ENCODE peak calls at places on chromosomes 1 and 21, in ten cellular contexts. V is cardiac fibroblast, W is fibroblast of mammary gland, N is stomach, B is neural progenitor cell, R is heart left ventricle, C is AG10803, Q is upper lobe of right lung, I is tibial artery, E is adrenal gland. X is an unnamed sample.

GRCh38 chr21:34335316-34335715 is 28.5 kb upstream of the KCNE2 start:
- DNase-seq in V (no peak), W (peak), N (no peak), B (peak), R (no peak), C (peak), Q (no peak), I (no peak), E (no peak), X (no peak)

GRCh38 chr1:22829001-22829989 is 118.7 kb downstream of the EPHB2 start:
- DNase-seq in V (no peak), W (peak), N (no peak), B (peak), R (no peak), C (no peak), Q (no peak), I (no peak), E (no peak), X (peak)

GRCh38 chr1:94684690-94685089 is 135.5 kb upstream of the SLC44A3 start:
- DNase-seq in V (no peak), W (no peak), N (no peak), B (no peak), R (no peak), C (no peak), Q (no peak), I (no peak), E (no peak), X (no peak)

GRCh38 chr1:96722161-96722908 is 751 bp downstream of the PTBP2 start:
- DNase-seq in V (peak), W (peak), N (peak), B (peak), R (peak), C (peak), Q (peak), I (peak), E (peak), X (peak)

GRCh38 chr1:184930645-184931044 is 43.7 kb downstream of the NIBAN1 start:
- DNase-seq in V (no peak), W (no peak), N (no peak), B (no peak), R (no peak), C (no peak), Q (no peak), I (no peak), E (no peak), X (no peak)

GRCh38 chr1:155379180-155379876 is 58.6 kb downstream of the RUSC1 start:
- DNase-seq in V (peak), W (peak), N (no peak), B (no peak), R (no peak), C (peak), Q (no peak), I (no peak), E (no peak), X (no peak)

GRCh38 chr1:94927405-94928175 is 680 bp upstream of the CNN3 start:
- DNase-seq in V (peak), W (peak), N (no peak), B (peak), R (no peak), C (peak), Q (no peak), I (no peak), E (peak), X (no peak)

GRCh38 chr1:43448955-43449707 is 4.6 kb downstream of the HYI start:
- DNase-seq in V (no peak), W (no peak), N (no peak), B (no peak), R (no peak), C (no peak), Q (no peak), I (no peak), E (peak), X (no peak)

GRCh38 chr1:158145173-158145719 is 35.4 kb upstream of the CD1D start:
- DNase-seq in V (peak), W (peak), N (no peak), B (no peak), R (peak), C (peak), Q (no peak), I (no peak), E (peak), X (no peak)

GRCh38 chr1:51519857-51520699 is 1.0 kb upstream of the EPS15 start:
- DNase-seq in V (peak), W (no peak), N (no peak), B (no peak), R (no peak), C (no peak), Q (no peak), I (no peak), E (peak), X (no peak)

GRCh38 chr21:33041981-33042380 is 16.2 kb downstream of the OLIG2 start:
- DNase-seq in V (no peak), W (no peak), N (no peak), B (no peak), R (no peak), C (no peak), Q (no peak), I (no peak), E (no peak), X (no peak)

GRCh38 chr1:41752514-41753170 is 166.1 kb downstream of the HIVEP3 start:
- DNase-seq in V (no peak), W (no peak), N (no peak), B (no peak), R (no peak), C (no peak), Q (no peak), I (no peak), E (no peak), X (no peak)

GRCh38 chr1:197302775-197303174 is 34.7 kb downstream of the CRB1 start:
- DNase-seq in V (peak), W (peak), N (no peak), B (no peak), R (no peak), C (peak), Q (no peak), I (no peak), E (no peak), X (no peak)

GRCh38 chr1:110436635-110437034 is 14.3 kb upstream of the PROK1 start:
- DNase-seq in V (no peak), W (no peak), N (no peak), B (no peak), R (no peak), C (peak), Q (no peak), I (no peak), E (no peak), X (peak)

GRCh38 chr1:22935450-22935849 is 37.2 kb downstream of the LACTBL1 start:
- DNase-seq in V (no peak), W (no peak), N (no peak), B (no peak), R (no peak), C (no peak), Q (no peak), I (peak), E (no peak), X (no peak)

GRCh38 chr1:172143384-172144025 is 277.0 kb upstream of the C1orf105 start:
- DNase-seq in V (peak), W (peak), N (no peak), B (no peak), R (no peak), C (peak), Q (no peak), I (no peak), E (no peak), X (no peak)

GRCh38 chr1:78340006-78340405 is 150.8 kb upstream of the PTGFR start:
- DNase-seq in V (peak), W (peak), N (no peak), B (no peak), R (no peak), C (peak), Q (no peak), I (no peak), E (no peak), X (no peak)

GRCh38 chr1:3670823-3671251 is 18.5 kb downstream of the TP73 start:
- DNase-seq in V (no peak), W (no peak), N (no peak), B (no peak), R (peak), C (no peak), Q (peak), I (peak), E (no peak), X (no peak)

GRCh38 chr1:230356869-230357778 is 69.0 kb downstream of the PGBD5 start:
- DNase-seq in V (no peak), W (no peak), N (no peak), B (no peak), R (no peak), C (no peak), Q (no peak), I (no peak), E (no peak), X (no peak)

GRCh38 chr1:158094571-158094970 is 86.1 kb upstream of the CD1D start:
- DNase-seq in V (no peak), W (no peak), N (no peak), B (no peak), R (no peak), C (no peak), Q (peak), I (no peak), E (no peak), X (no peak)

GRCh38 chr1:1435094-1435903 is at the start of gene VWA1:
- DNase-seq in V (peak), W (peak), N (peak), B (peak), R (peak), C (peak), Q (peak), I (peak), E (peak), X (peak)

GRCh38 chr1:41874350-41874749 is 44.4 kb downstream of the HIVEP3 start:
- DNase-seq in V (no peak), W (no peak), N (no peak), B (peak), R (no peak), C (no peak), Q (no peak), I (no peak), E (no peak), X (no peak)

GRCh38 chr1:76764638-76765572 is 102.4 kb upstream of the ST6GALNAC5 start:
- DNase-seq in V (peak), W (no peak), N (no peak), B (peak), R (peak), C (no peak), Q (no peak), I (no peak), E (no peak), X (no peak)

GRCh38 chr1:181748013-181748412 is 264.7 kb downstream of the CACNA1E start:
- DNase-seq in V (no peak), W (no peak), N (no peak), B (no peak), R (no peak), C (no peak), Q (no peak), I (no peak), E (no peak), X (no peak)

GRCh38 chr1:150528997-150529396 is 13.4 kb downstream of the FALEC start:
- DNase-seq in V (peak), W (peak), N (no peak), B (no peak), R (no peak), C (peak), Q (no peak), I (no peak), E (no peak), X (no peak)

GRCh38 chr1:198523183-198523942 is 17.1 kb downstream of the ATP6V1G3 start:
- DNase-seq in V (no peak), W (no peak), N (no peak), B (no peak), R (no peak), C (no peak), Q (no peak), I (no peak), E (no peak), X (no peak)

GRCh38 chr1:25715888-25716287 is 84.1 kb upstream of the SELENON start:
- DNase-seq in V (no peak), W (no peak), N (no peak), B (no peak), R (no peak), C (no peak), Q (no peak), I (peak), E (no peak), X (no peak)

GRCh38 chr1:190754769-190755168 is 277.1 kb upstream of the BRINP3 start:
- DNase-seq in V (peak), W (peak), N (no peak), B (no peak), R (no peak), C (no peak), Q (no peak), I (no peak), E (no peak), X (no peak)

GRCh38 chr21:16082038-16082816 is 352.4 kb downstream of the USP25 start:
- DNase-seq in V (peak), W (peak), N (no peak), B (peak), R (no peak), C (peak), Q (no peak), I (no peak), E (no peak), X (no peak)

GRCh38 chr1:86775395-86775794 is 71.0 kb downstream of the SH3GLB1 start:
- DNase-seq in V (no peak), W (no peak), N (no peak), B (no peak), R (no peak), C (no peak), Q (no peak), I (no peak), E (no peak), X (no peak)

GRCh38 chr1:10980841-10981727 is 31.4 kb upstream of the TARDBP start:
- DNase-seq in V (peak), W (peak), N (no peak), B (peak), R (peak), C (peak), Q (no peak), I (no peak), E (no peak), X (no peak)

GRCh38 chr1:9198538-9199361 is 35.8 kb upstream of the H6PD start:
- DNase-seq in V (peak), W (peak), N (no peak), B (peak), R (peak), C (peak), Q (no peak), I (peak), E (no peak), X (peak)

GRCh38 chr1:1291023-1291528 is 10.8 kb downstream of the SCNN1D start:
- DNase-seq in V (no peak), W (no peak), N (peak), B (no peak), R (no peak), C (no peak), Q (no peak), I (no peak), E (no peak), X (no peak)

GRCh38 chr1:209657140-209657879 is 5.1 kb upstream of the LAMB3 start:
- DNase-seq in V (peak), W (no peak), N (no peak), B (no peak), R (no peak), C (peak), Q (no peak), I (no peak), E (no peak), X (no peak)

DNA sequence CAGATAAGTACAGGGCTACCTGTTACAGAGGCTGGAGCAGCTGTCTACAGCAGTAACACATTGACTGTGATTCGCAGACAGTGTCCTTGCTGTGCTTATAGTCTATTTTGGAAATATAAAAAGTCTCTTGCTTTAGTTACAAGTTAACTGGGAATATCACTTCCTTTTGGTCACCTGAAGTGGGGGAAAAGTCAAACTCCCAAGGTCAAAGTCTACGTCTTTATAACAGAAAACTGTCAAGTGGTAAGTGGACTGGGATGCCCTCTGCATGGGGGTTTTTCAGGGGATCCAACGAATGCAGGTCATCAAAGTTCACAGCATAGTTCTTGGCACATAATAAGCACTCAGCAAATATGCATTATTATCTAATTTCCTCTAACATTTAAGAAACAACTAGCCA is 55.4 kb downstream of the FAM78B start:
- DNase-seq in V (no peak), W (no peak), N (no peak), B (no peak), R (no peak), C (no peak), Q (no peak), I (no peak), E (no peak), X (no peak)
- TF ChIP-seq CTCF in V (no peak), W (no peak), N (no peak), B (no peak), R (no peak), C (no peak), Q (no peak), I (no peak), E (no peak), X (no peak)

GRCh38 chr1:220785166-220786056 is 1.3 kb upstream of the MTARC1 start:
- DNase-seq in V (no peak), W (no peak), N (no peak), B (no peak), R (no peak), C (no peak), Q (no peak), I (no peak), E (no peak), X (no peak)

GRCh38 chr1:220787069-220787614 is 429 bp downstream of the MTARC1 start:
- DNase-seq in V (no peak), W (no peak), N (peak), B (no peak), R (no peak), C (no peak), Q (peak), I (no peak), E (no peak), X (no peak)

GRCh38 chr1:220786057-220786336 is 716 bp upstream of the MTARC1 start:
- DNase-seq in V (no peak), W (no peak), N (peak), B (no peak), R (no peak), C (no peak), Q (peak), I (no peak), E (peak), X (no peak)

GRCh38 chr1:220788146-220788545 is 1.4 kb downstream of the MTARC1 start:
- DNase-seq in V (no peak), W (peak), N (no peak), B (no peak), R (no peak), C (no peak), Q (no peak), I (no peak), E (no peak), X (no peak)

DNA sequence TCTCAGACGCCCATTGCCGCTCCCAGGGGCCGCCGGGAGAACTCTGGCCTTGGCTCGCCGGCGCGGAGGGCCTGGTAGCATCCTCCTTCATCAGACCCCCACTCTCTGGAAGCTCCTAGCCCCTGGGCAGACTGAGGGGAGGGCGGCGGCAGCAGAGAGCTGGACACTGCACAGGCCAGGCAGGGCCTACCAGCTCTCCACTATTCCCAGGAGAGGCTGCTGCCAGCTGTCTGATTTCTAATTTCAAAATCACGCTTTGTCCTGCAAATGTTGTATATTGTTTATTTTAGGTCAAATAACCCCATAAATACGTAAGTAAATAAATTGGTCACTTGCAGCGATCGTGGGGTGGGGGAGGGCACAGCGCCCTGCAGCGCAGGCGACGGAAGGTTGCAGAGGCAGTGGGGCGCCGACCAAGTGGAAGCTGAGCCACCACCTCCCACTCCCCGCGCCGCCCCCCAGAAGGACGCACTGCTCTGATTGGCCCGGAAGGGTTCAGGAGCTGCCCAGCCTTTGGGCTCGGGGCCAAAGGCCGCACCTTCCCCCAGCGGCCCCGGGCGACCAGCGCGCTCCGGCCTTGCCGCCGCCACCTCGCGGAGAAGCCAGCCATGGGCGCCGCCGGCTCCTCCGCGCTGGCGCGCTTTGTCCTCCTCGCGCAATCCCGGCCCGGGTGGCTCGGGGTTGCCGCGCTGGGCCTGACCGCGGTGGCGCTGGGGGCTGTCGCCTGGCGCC is at the start of gene MTARC1:
- DNase-seq in V (peak), W (peak), N (peak), B (peak), R (peak), C (peak), Q (peak), I (peak), E (peak), X (peak)
- TF ChIP-seq CTCF in V (no peak), W (no peak), N (no peak), B (peak), R (no peak), C (no peak), Q (peak), I (peak), E (no peak), X (no peak)

GRCh38 chr1:17075470-17076255 is 21.8 kb upstream of the SDHB start:
- DNase-seq in V (peak), W (peak), N (no peak), B (peak), R (no peak), C (no peak), Q (no peak), I (no peak), E (peak), X (no peak)
- TF ChIP-seq CTCF in V (peak), W (peak), N (no peak), B (peak), R (no peak), C (peak), Q (peak), I (no peak), E (peak), X (peak)

GRCh38 chr1:55702064-55702463 is 486.9 kb upstream of the USP24 start:
- DNase-seq in V (peak), W (peak), N (no peak), B (no peak), R (no peak), C (no peak), Q (no peak), I (no peak), E (no peak), X (no peak)
- TF ChIP-seq CTCF in V (peak), W (peak), N (no peak), B (peak), R (peak), C (peak), Q (peak), I (peak), E (peak), X (peak)

DNA sequence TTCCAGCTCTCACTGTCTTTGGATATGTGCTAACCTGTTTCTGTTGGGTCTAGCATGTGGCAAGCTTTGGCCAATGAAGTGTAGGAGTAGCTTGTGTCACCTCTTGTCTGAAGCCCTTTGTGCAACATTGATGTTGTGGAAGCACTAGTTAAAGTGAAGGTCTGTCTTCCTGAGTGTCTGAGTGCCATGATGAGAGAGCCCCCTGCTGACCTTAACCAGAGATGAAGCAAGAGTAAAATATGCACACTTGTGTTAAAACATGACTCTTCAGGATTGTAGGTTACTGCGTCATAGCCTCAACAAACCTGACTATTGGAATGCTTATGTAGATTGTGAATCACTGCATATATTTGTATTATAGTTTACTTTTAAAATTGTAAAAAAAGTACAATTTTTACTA is 103.7 kb downstream of the NCAM2 start:
- DNase-seq in V (peak), W (peak), N (no peak), B (peak), R (no peak), C (peak), Q (no peak), I (no peak), E (peak), X (peak)
- TF ChIP-seq CTCF in V (no peak), W (peak), N (no peak), B (peak), R (peak), C (peak), Q (peak), I (no peak), E (peak), X (peak)

GRCh38 chr1:21700094-21700493 is 30.9 kb upstream of the RAP1GAP start:
- DNase-seq in V (no peak), W (no peak), N (no peak), B (no peak), R (no peak), C (no peak), Q (no peak), I (no peak), E (no peak), X (no peak)
- TF ChIP-seq CTCF in V (no peak), W (no peak), N (no peak), B (no peak), R (no peak), C (no peak), Q (no peak), I (no peak), E (no peak), X (no peak)

DNA sequence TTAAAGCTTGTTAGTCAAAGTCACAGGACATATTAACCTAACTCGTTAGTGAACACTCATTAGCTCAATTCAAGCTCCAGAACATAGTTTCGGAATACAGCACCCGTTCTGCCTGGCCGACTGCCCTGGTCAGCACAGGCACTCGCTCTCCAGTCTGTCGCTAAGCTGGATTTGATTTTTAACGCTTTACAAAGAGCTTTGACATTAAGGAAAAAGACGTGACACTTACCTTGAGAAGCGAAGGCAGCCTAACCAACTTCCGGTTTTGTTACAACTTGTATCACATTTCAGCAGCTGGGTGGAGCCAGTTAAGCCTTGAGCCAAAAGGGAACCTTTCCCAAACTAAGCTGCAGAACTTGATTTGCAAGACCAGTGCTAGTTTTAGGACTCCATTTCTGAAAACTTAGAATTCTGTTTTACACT is at the start of gene FRRS1:
- DNase-seq in V (peak), W (peak), N (peak), B (peak), R (peak), C (peak), Q (peak), I (peak), E (peak), X (peak)
- TF ChIP-seq CTCF in V (no peak), W (no peak), N (no peak), B (no peak), R (no peak), C (no peak), Q (no peak), I (no peak), E (no peak), X (no peak)